ENCODE peak calls at places on chromosome 4, in ten cellular contexts. B is glutamatergic neuron, A is AG10803, J is foreskin fibroblast, K is RWPE1, M is nephron progenitor cell, G is thyroid gland, W is OCI-LY7, P is A549, O is astrocyte of the spinal cord. Y is an unnamed sample.
A peak's percentile ranks its signal among the peaks of the same experiment; 100 is the strongest.

GRCh38 chr4:173014113-173014558 is 154.5 kb upstream of the GALNT7 start:
- DNase-seq in B (peak; percentile 58), A (no peak), J (peak; percentile 69), K (peak; percentile 39), M (peak; percentile 38), G (no peak), W (peak; percentile 24), P (peak; percentile 70), O (peak; percentile 89), Y (peak; percentile 42)

GRCh38 chr4:129839687-129840086 is 743.7 kb downstream of the C4orf33 start:
- DNase-seq in B (no peak), A (no peak), J (no peak), K (no peak), M (no peak), G (no peak), W (no peak), P (no peak), O (peak; percentile 5), Y (peak; percentile 37)

GRCh38 chr4:142846105-142846728 is at the start of gene INPP4B:
- DNase-seq in B (peak; percentile 72), A (peak; percentile 58), J (peak; percentile 44), K (peak; percentile 34), M (peak; percentile 68), G (peak; percentile 45), W (no peak), P (peak; percentile 35), O (peak; percentile 56), Y (peak; percentile 39)

GRCh38 chr4:20253799-20254409 is 2.2 kb downstream of the SLIT2 start:
- DNase-seq in B (peak; percentile 46), A (peak; percentile 45), J (peak; percentile 46), K (no peak), M (peak; percentile 56), G (peak; percentile 20), W (no peak), P (no peak), O (peak; percentile 32), Y (no peak)

GRCh38 chr4:66736593-66736992 is 808.7 kb downstream of the CENPC start:
- DNase-seq in B (no peak), A (no peak), J (no peak), K (no peak), M (no peak), G (no peak), W (no peak), P (no peak), O (no peak), Y (peak; percentile 12)

GRCh38 chr4:86156526-86156925 is 203.3 kb downstream of the MAPK10 start:
- DNase-seq in B (no peak), A (no peak), J (no peak), K (no peak), M (no peak), G (no peak), W (no peak), P (no peak), O (no peak), Y (no peak)

GRCh38 chr4:15521442-15522039 is 51.9 kb downstream of the CC2D2A start:
- DNase-seq in B (no peak), A (peak; percentile 21), J (no peak), K (no peak), M (no peak), G (no peak), W (no peak), P (no peak), O (peak; percentile 7), Y (no peak)

GRCh38 chr4:25767877-25768475 is 94.8 kb downstream of the SEL1L3 start:
- DNase-seq in B (peak; percentile 63), A (peak; percentile 73), J (peak; percentile 47), K (peak; percentile 70), M (peak; percentile 62), G (peak; percentile 58), W (peak; percentile 47), P (peak; percentile 66), O (peak; percentile 77), Y (peak; percentile 75)

GRCh38 chr4:146522098-146522861 is 540 bp upstream of the SLC10A7 start:
- DNase-seq in B (peak; percentile 86), A (peak; percentile 78), J (peak; percentile 83), K (peak; percentile 84), M (peak; percentile 91), G (peak; percentile 91), W (peak; percentile 88), P (peak; percentile 66), O (peak; percentile 85), Y (peak; percentile 85)

GRCh38 chr4:150986085-150986484 is 29.0 kb downstream of the LRBA start:
- DNase-seq in B (no peak), A (no peak), J (no peak), K (no peak), M (no peak), G (no peak), W (no peak), P (no peak), O (no peak), Y (no peak)

GRCh38 chr4:146450524-146450923 is 71.2 kb downstream of the SLC10A7 start:
- DNase-seq in B (no peak), A (no peak), J (no peak), K (no peak), M (no peak), G (no peak), W (no peak), P (no peak), O (no peak), Y (no peak)

GRCh38 chr4:6594826-6595355 is 19.9 kb downstream of the MAN2B2 start:
- DNase-seq in B (no peak), A (no peak), J (peak; percentile 41), K (no peak), M (no peak), G (no peak), W (no peak), P (no peak), O (no peak), Y (no peak)

GRCh38 chr4:27000820-27001219 is 140.2 kb downstream of the STIM2 start:
- DNase-seq in B (no peak), A (no peak), J (no peak), K (peak; percentile 5), M (no peak), G (no peak), W (peak; percentile 70), P (peak; percentile 14), O (no peak), Y (peak; percentile 23)
- TF ChIP-seq CTCF in B (peak; percentile 40), A (no peak), J (no peak), K (no peak), M (no peak), G (peak; percentile 38), W (peak; percentile 77), P (no peak), O (peak; percentile 21), Y (no peak)

GRCh38 chr4:100948911-100949310 is 398.4 kb downstream of the PPP3CA start:
- DNase-seq in B (no peak), A (no peak), J (no peak), K (no peak), M (no peak), G (no peak), W (no peak), P (no peak), O (no peak), Y (no peak)

GRCh38 chr4:100954048-100954447 is 393.3 kb downstream of the PPP3CA start:
- DNase-seq in B (no peak), A (no peak), J (no peak), K (no peak), M (no peak), G (no peak), W (no peak), P (no peak), O (no peak), Y (no peak)

GRCh38 chr4:100949350-100949935 is 397.9 kb downstream of the PPP3CA start:
- DNase-seq in B (no peak), A (peak; percentile 12), J (peak; percentile 67), K (no peak), M (no peak), G (no peak), W (no peak), P (no peak), O (no peak), Y (no peak)

DNA sequence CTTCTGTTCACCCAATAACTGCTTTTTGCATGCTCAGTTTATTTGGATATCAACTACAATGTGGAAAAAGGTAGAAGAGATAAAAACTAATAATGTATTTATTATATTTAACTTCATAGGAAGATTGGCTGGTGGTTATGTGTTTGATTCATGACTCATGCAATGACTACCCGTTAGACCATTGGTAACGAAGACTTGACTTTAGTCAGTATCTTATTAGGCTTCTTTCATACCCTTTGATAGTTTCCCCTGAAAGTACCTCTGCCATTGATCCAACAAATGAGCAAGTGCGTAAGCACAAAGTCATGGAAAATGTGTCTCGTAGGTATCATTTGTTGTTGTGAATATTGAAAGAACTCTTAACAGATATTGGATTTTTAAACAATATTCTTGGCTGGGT is 394.7 kb downstream of the PPP3CA start:
- DNase-seq in B (no peak), A (no peak), J (no peak), K (no peak), M (no peak), G (no peak), W (no peak), P (no peak), O (no peak), Y (no peak)
- TF ChIP-seq CTCF in B (no peak), A (no peak), J (no peak), K (no peak), M (no peak), G (no peak), W (no peak), P (no peak), O (no peak), Y (no peak)

DNA sequence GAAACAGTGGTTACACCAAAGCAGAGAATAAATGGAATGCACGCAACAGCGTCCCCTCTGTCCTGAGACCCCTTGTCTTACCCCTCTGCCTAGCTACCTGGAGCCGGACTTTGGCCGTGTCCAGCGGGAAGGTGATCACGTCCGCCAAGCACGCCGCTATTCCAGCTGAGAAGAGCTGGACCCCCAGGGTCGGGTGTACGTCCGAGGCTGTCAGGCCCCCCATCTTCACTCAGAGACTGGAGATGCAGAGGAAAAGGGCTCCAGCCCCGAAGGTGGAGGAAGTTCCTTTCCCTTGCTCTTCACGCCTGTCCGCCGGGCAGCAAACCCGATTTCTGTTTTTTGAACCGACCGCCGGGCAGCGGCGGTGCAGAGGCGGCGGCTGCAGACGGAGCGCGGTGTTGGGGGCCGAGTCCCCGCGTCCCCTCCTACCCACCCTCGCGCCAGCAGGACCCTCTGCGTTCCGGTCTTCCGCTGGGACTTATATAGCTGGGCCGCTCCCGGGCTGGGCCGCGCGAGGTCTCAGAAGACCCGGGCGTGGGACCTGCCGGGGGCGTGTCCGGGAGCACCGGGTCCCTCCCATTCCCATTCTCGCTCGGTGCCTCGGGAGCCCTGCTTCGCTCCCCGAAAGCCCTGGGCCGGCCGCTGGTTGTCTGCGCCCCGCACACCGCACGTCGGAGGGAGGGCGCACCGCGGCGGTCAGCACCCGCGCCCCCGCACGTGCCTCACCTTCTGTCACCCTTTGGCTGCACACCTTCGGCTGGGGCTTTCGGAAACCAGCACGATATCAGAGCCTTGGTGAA is at the start of gene UCP1:
- DNase-seq in B (peak; percentile 54), A (no peak), J (peak; percentile 4), K (no peak), M (peak; percentile 73), G (peak; percentile 39), W (no peak), P (no peak), O (peak; percentile 2), Y (peak; percentile 21)
- TF ChIP-seq CTCF in B (no peak), A (no peak), J (no peak), K (no peak), M (no peak), G (no peak), W (no peak), P (no peak), O (no peak), Y (no peak)

GRCh38 chr4:134126955-134127354 is 74.6 kb downstream of the PABPC4L start:
- DNase-seq in B (no peak), A (no peak), J (no peak), K (no peak), M (no peak), G (no peak), W (no peak), P (no peak), O (no peak), Y (no peak)

GRCh38 chr4:134132086-134132783 is 69.4 kb downstream of the PABPC4L start:
- DNase-seq in B (no peak), A (no peak), J (no peak), K (no peak), M (no peak), G (no peak), W (no peak), P (peak; percentile 10), O (no peak), Y (no peak)
- TF ChIP-seq CTCF in B (no peak), A (no peak), J (no peak), K (no peak), M (no peak), G (no peak), W (no peak), P (no peak), O (no peak), Y (no peak)

Y was measured in MCF 10A.